ENCODE peak calls at places on chromosome 1, in six cellular contexts. Y, L, J, R, Q and D are unnamed samples.

GRCh38 chr1:117613249-117613968 is 7.6 kb downstream of the TENT5C start:
- DNase-seq in Y (no peak), L (no peak), J (peak), R (no peak), Q (no peak), D (no peak)

GRCh38 chr1:183609313-183609712 is 19.1 kb upstream of the NCF2 start:
- DNase-seq in Y (peak), L (no peak), J (peak), R (peak), Q (no peak), D (peak)

GRCh38 chr1:67838180-67838912 is 5.1 kb upstream of the GNG12 start:
- DNase-seq in Y (no peak), L (no peak), J (peak), R (peak), Q (no peak), D (no peak)

GRCh38 chr1:69246109-69246508 is 321.6 kb upstream of the LRRC7 start:
- DNase-seq in Y (no peak), L (no peak), J (no peak), R (no peak), Q (no peak), D (no peak)

GRCh38 chr1:2298685-2299673 is 70.9 kb downstream of the SKI start:
- DNase-seq in Y (no peak), L (no peak), J (no peak), R (no peak), Q (no peak), D (no peak)

GRCh38 chr1:100860397-100860991 is 34.1 kb downstream of the EXTL2 start:
- DNase-seq in Y (no peak), L (no peak), J (peak), R (no peak), Q (no peak), D (no peak)

GRCh38 chr1:114750780-114751179 is 7.0 kb downstream of the CSDE1 start:
- DNase-seq in Y (no peak), L (no peak), J (no peak), R (no peak), Q (no peak), D (peak)

GRCh38 chr1:226609836-226610455 is 61.4 kb downstream of the STUM start:
- DNase-seq in Y (no peak), L (no peak), J (peak), R (no peak), Q (no peak), D (no peak)

GRCh38 chr1:14924455-14925325 is 228.9 kb upstream of the TMEM51 start:
- DNase-seq in Y (peak), L (no peak), J (peak), R (peak), Q (no peak), D (no peak)

GRCh38 chr1:63984257-63984626 is 210.4 kb downstream of the ROR1 start:
- DNase-seq in Y (no peak), L (no peak), J (peak), R (no peak), Q (no peak), D (no peak)

GRCh38 chr1:25811384-25812082 is 8.2 kb upstream of the MTFR1L start:
- DNase-seq in Y (no peak), L (no peak), J (no peak), R (no peak), Q (no peak), D (no peak)

GRCh38 chr1:50251592-50252165 is 143.0 kb downstream of the ELAVL4 start:
- DNase-seq in Y (no peak), L (no peak), J (no peak), R (no peak), Q (no peak), D (peak)

GRCh38 chr1:28758420-28758819 is 21.7 kb downstream of the YTHDF2 start:
- DNase-seq in Y (no peak), L (no peak), J (no peak), R (no peak), Q (no peak), D (no peak)

GRCh38 chr1:103107696-103108524 is at the start of gene COL11A1:
- DNase-seq in Y (no peak), L (no peak), J (no peak), R (no peak), Q (no peak), D (peak)

GRCh38 chr1:25486602-25487001 is 55.9 kb downstream of the MACO1 start:
- DNase-seq in Y (no peak), L (no peak), J (peak), R (no peak), Q (no peak), D (peak)

GRCh38 chr1:15543589-15544568 is 17.2 kb downstream of the DNAJC16 start:
- DNase-seq in Y (no peak), L (no peak), J (peak), R (no peak), Q (no peak), D (no peak)

GRCh38 chr1:156897078-156897825 is 3.7 kb downstream of the PEAR1 start:
- DNase-seq in Y (no peak), L (no peak), J (peak), R (no peak), Q (no peak), D (no peak)

GRCh38 chr1:159008744-159009188 is 941 bp upstream of the IFI16 start:
- DNase-seq in Y (no peak), L (no peak), J (peak), R (no peak), Q (no peak), D (no peak)

GRCh38 chr1:183281553-183282091 is 95.6 kb downstream of the LAMC2 start:
- DNase-seq in Y (peak), L (peak), J (peak), R (peak), Q (peak), D (peak)

GRCh38 chr1:109624215-109625010 is 4.8 kb downstream of the AMPD2 start:
- DNase-seq in Y (no peak), L (no peak), J (no peak), R (no peak), Q (peak), D (peak)

GRCh38 chr1:42931911-42932422 is 26.7 kb downstream of the SLC2A1 start:
- DNase-seq in Y (peak), L (peak), J (no peak), R (no peak), Q (no peak), D (no peak)

GRCh38 chr1:115648717-115649691 is 7.2 kb downstream of the VANGL1 start:
- DNase-seq in Y (no peak), L (no peak), J (no peak), R (no peak), Q (no peak), D (peak)

GRCh38 chr1:175385316-175385715 is 192.7 kb upstream of the KIAA0040 start:
- DNase-seq in Y (no peak), L (no peak), J (peak), R (no peak), Q (no peak), D (no peak)

GRCh38 chr1:178337091-178337726 is 159.6 kb downstream of the CLEC20A start:
- DNase-seq in Y (no peak), L (no peak), J (no peak), R (no peak), Q (no peak), D (no peak)